ENCODE peak calls at places on chromosomes 7 and 10, in five cellular contexts. I, L, N, H and G are unnamed samples.

GRCh38 chr10:116779076-116779687 is 36.8 kb upstream of the HSPA12A start:
- DNase-seq in I (no peak), L (no peak), N (no peak), H (no peak), G (no peak)

GRCh38 chr10:71735709-71736569 is 16.4 kb upstream of the C10orf105 start:
- DNase-seq in I (no peak), L (no peak), N (no peak), H (no peak), G (no peak)

GRCh38 chr7:26078437-26079362 is 73.3 kb upstream of the NFE2L3 start:
- DNase-seq in I (no peak), L (peak), N (peak), H (peak), G (peak)

GRCh38 chr7:41869091-41869490 is 166.2 kb upstream of the INHBA start:
- DNase-seq in I (no peak), L (peak), N (no peak), H (no peak), G (peak)

GRCh38 chr10:79116801-79117723 is 48.3 kb downstream of the ZMIZ1 start:
- DNase-seq in I (peak), L (no peak), N (peak), H (no peak), G (peak)

GRCh38 chr7:32293833-32294232 is 196.3 kb downstream of the LSM5 start:
- DNase-seq in I (no peak), L (no peak), N (no peak), H (no peak), G (no peak)

GRCh38 chr10:92847185-92847864 is 995 bp upstream of the EXOC6 start:
- DNase-seq in I (no peak), L (peak), N (no peak), H (no peak), G (peak)

GRCh38 chr7:362416-363096 is 72.6 kb downstream of the FOXL3 start:
- DNase-seq in I (no peak), L (peak), N (no peak), H (no peak), G (no peak)

GRCh38 chr7:127918130-127918529 is 113.1 kb downstream of the LRRC4 start:
- DNase-seq in I (no peak), L (no peak), N (no peak), H (no peak), G (no peak)

GRCh38 chr7:133207687-133208086 is 45.2 kb upstream of the EXOC4 start:
- DNase-seq in I (no peak), L (no peak), N (no peak), H (no peak), G (no peak)

GRCh38 chr7:4190021-4190981 is 491.8 kb upstream of the FOXK1 start:
- DNase-seq in I (no peak), L (no peak), N (no peak), H (peak), G (no peak)

GRCh38 chr7:1301054-1301811 is 68.6 kb downstream of the UNCX start:
- DNase-seq in I (no peak), L (no peak), N (no peak), H (no peak), G (no peak)

GRCh38 chr7:87517136-87517805 is 41.8 kb upstream of the ABCB4 start:
- DNase-seq in I (no peak), L (no peak), N (no peak), H (no peak), G (no peak)

GRCh38 chr10:13859979-13860619 is 273.3 kb downstream of the PRPF18 start:
- DNase-seq in I (no peak), L (peak), N (no peak), H (no peak), G (no peak)

GRCh38 chr7:105982388-105982787 is 19.3 kb downstream of the CDHR3 start:
- DNase-seq in I (no peak), L (no peak), N (no peak), H (no peak), G (no peak)

GRCh38 chr7:140390466-140391190 is 7.7 kb downstream of the SLC37A3 start:
- DNase-seq in I (no peak), L (no peak), N (no peak), H (no peak), G (peak)

GRCh38 chr10:63027533-63027932 is 105.6 kb upstream of the NRBF2 start:
- DNase-seq in I (no peak), L (no peak), N (no peak), H (no peak), G (no peak)

GRCh38 chr7:87116315-87116714 is 35.9 kb upstream of the DMTF1 start:
- DNase-seq in I (no peak), L (no peak), N (no peak), H (no peak), G (no peak)

GRCh38 chr10:117094856-117095255 is 43.2 kb downstream of the VAX1 start:
- DNase-seq in I (no peak), L (no peak), N (no peak), H (no peak), G (no peak)

GRCh38 chr10:3776796-3777571 is 8.0 kb downstream of the KLF6 start:
- DNase-seq in I (peak), L (peak), N (peak), H (peak), G (peak)

GRCh38 chr10:103578782-103579382 is 85.4 kb downstream of the NEURL1 start:
- DNase-seq in I (no peak), L (no peak), N (no peak), H (no peak), G (no peak)

GRCh38 chr10:61793760-61794713 is 107.5 kb upstream of the ARID5B start:
- DNase-seq in I (peak), L (no peak), N (no peak), H (peak), G (peak)

GRCh38 chr7:113086431-113086888 is at the start of gene GPR85:
- DNase-seq in I (peak), L (peak), N (peak), H (peak), G (peak)

GRCh38 chr7:148395292-148395691 is 195.3 kb upstream of the C7orf33 start:
- DNase-seq in I (no peak), L (no peak), N (no peak), H (no peak), G (no peak)

GRCh38 chr7:98779800-98780199 is 90.0 kb downstream of the TMEM130 start:
- DNase-seq in I (no peak), L (no peak), N (no peak), H (no peak), G (no peak)

GRCh38 chr7:74271742-74272141 is 17.5 kb upstream of the CLIP2 start:
- DNase-seq in I (no peak), L (no peak), N (no peak), H (no peak), G (no peak)

GRCh38 chr10:122132331-122132755 is 138.8 kb upstream of the BTBD16 start:
- DNase-seq in I (no peak), L (no peak), N (no peak), H (no peak), G (no peak)

GRCh38 chr7:127317447-127317961 is 64.8 kb upstream of the GRM8 start:
- DNase-seq in I (no peak), L (peak), N (no peak), H (no peak), G (no peak)

GRCh38 chr10:120217736-120218135 is 239.3 kb upstream of the PLPP4 start:
- DNase-seq in I (no peak), L (no peak), N (no peak), H (no peak), G (no peak)

GRCh38 chr10:71244638-71245419 is 32.5 kb downstream of the UNC5B start:
- DNase-seq in I (peak), L (no peak), N (peak), H (no peak), G (peak)